ENCODE peak calls at places on chromosomes 4 and X, in seven cellular contexts. F is GM23338, C is tibial nerve, R is neuronal stem cell, D is transverse colon, X is HepG2, Y is upper lobe of left lung. P is an unnamed sample.

GRCh38 chr4:7287918-7288280 is 95.6 kb downstream of the SORCS2 start:
- DNase-seq in R (no peak), C (no peak), D (no peak), Y (no peak), X (no peak), F (no peak), P (no peak)

GRCh38 chr4:186149872-186150271 is 41.5 kb upstream of the CYP4V2 start:
- DNase-seq in R (no peak), D (peak; percentile 45), C (peak; percentile 28), F (peak; percentile 80), X (peak; percentile 39), Y (no peak), P (peak; percentile 88)

GRCh38 chr4:91471280-91471679 is 832.5 kb upstream of the GRID2 start:
- DNase-seq in F (no peak), R (no peak), C (no peak), D (no peak), X (no peak), Y (no peak), P (no peak)

GRCh38 chrX:13131511-13132137 is 87.2 kb upstream of the FAM9C start:
- DNase-seq in F (peak; percentile 7), R (no peak), D (no peak), Y (no peak), C (no peak), X (peak; percentile 4), P (no peak)

GRCh38 chr4:18733956-18734872 is 712.7 kb upstream of the LCORL start:
- DNase-seq in D (no peak), X (no peak), Y (no peak), R (no peak), F (no peak), C (no peak), P (no peak)

GRCh38 chr4:71878388-71878787 is 94.5 kb upstream of the GC start:
- DNase-seq in X (no peak), C (no peak), Y (no peak), D (no peak), F (no peak), R (no peak), P (no peak)

GRCh38 chrX:10233173-10233572 is 76.4 kb downstream of the CLCN4 start:
- DNase-seq in R (no peak), C (no peak), F (no peak), D (no peak), X (no peak), Y (no peak), P (no peak)

GRCh38 chrX:65586491-65586890 is 51.9 kb upstream of the LAS1L start:
- DNase-seq in R (no peak), X (no peak), Y (no peak), C (no peak), D (no peak), F (no peak), P (no peak)

GRCh38 chrX:124033821-124034220 is 72.3 kb downstream of the STAG2 start:
- DNase-seq in R (no peak), C (no peak), Y (no peak), D (no peak), F (no peak), X (no peak), P (no peak)

GRCh38 chr4:147351083-147351787 is 129.7 kb upstream of the EDNRA start:
- DNase-seq in C (no peak), R (no peak), Y (no peak), F (no peak), D (no peak), X (no peak), P (no peak)

GRCh38 chrX:115330498-115331138 is 41.1 kb downstream of the LUZP4 start:
- DNase-seq in X (peak; percentile 36), R (no peak), Y (no peak), F (peak; percentile 70), D (peak; percentile 21), C (no peak), P (no peak)

GRCh38 chr4:88439161-88439760 is 17.7 kb upstream of the HERC5 start:
- DNase-seq in D (no peak), C (no peak), X (no peak), R (no peak), Y (no peak), F (peak; percentile 85), P (no peak)

GRCh38 chrX:136207546-136207945 is 43.7 kb downstream of the MAP7D3 start:
- DNase-seq in R (no peak), Y (no peak), D (no peak), C (no peak), F (no peak), X (no peak), P (no peak)

GRCh38 chrX:136206916-136207315 is 44.3 kb downstream of the MAP7D3 start:
- DNase-seq in X (no peak), C (no peak), R (no peak), D (no peak), F (no peak), Y (no peak), P (no peak)

GRCh38 chrX:136204571-136204970 is 46.6 kb downstream of the MAP7D3 start:
- DNase-seq in F (peak; percentile 37), C (no peak), Y (no peak), D (peak; percentile 62), X (no peak), R (no peak), P (peak; percentile 81)

GRCh38 chrX:136203438-136203837 is 47.8 kb downstream of the MAP7D3 start:
- DNase-seq in F (no peak), X (no peak), R (no peak), C (no peak), Y (no peak), D (no peak), P (no peak)

GRCh38 chrX:136205882-136206281 is 45.3 kb downstream of the MAP7D3 start:
- DNase-seq in C (no peak), R (no peak), Y (no peak), X (no peak), F (peak; percentile 13), D (no peak), P (no peak)
- H3K27ac ChIP-seq in C (peak overlapping the region; percentile 79), R (no peak overlapping the region), Y (peak overlapping the region; percentile 15), X (no peak overlapping the region), F (no peak overlapping the region), D (peak overlapping the region; percentile 82), P (peak overlapping the region; percentile 66)

GRCh38 chr4:169225058-169225751 is 45.6 kb downstream of the SH3RF1 start:
- DNase-seq in D (no peak), C (no peak), R (no peak), X (no peak), Y (no peak), F (no peak), P (no peak)
- H3K4me1 ChIP-seq in D (peaks cover 10% of the 10 kb centered on the region), C (no peaks in the 10 kb centered on the region), R (peaks cover 10% of the 10 kb centered on the region), X (peaks cover 18% of the 10 kb centered on the region), Y (peaks cover 31% of the 10 kb centered on the region), F (peaks cover 11% of the 10 kb centered on the region), P (no peaks in the 10 kb centered on the region)

DNA sequence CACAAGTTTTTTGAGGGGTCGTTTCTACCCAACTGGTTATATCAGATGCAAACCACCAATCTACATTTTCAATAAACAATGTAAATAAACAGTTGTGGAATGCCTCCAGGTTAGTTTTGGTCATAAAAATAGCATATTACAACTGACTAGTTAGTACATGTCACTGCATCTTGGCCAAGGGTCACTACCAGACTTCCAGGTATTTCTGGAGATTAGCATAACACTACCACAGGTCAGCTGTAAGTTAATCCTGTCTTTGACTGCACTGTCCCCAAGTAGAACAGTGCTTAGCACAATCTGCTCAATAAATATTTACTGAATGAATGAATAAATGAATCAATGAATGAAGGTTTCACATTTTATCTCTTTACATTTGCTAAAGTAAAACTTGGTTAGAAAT is 64.4 kb downstream of the TBC1D19 start:
- DNase-seq in D (no peak), R (no peak), F (peak; percentile 44), Y (no peak), X (no peak), C (no peak), P (no peak)
- H3K27ac ChIP-seq in D (no peak overlapping the region), R (no peak overlapping the region), F (peak overlapping the region; percentile 23), Y (no peak overlapping the region), X (no peak overlapping the region), C (no peak overlapping the region), P (no peak overlapping the region)

GRCh38 chrX:2697306-2697705 is 6.2 kb downstream of the CD99 start:
- DNase-seq in R (no peak), D (no peak), F (no peak), X (no peak), C (no peak), Y (no peak), P (no peak)
- H3K4me1 ChIP-seq in R (peaks cover 12% of the 10 kb centered on the region), D (peaks cover 13% of the 10 kb centered on the region), F (peaks cover 13% of the 10 kb centered on the region), X (peaks cover 36% of the 10 kb centered on the region), C (peaks cover 59% of the 10 kb centered on the region), Y (peaks cover 68% of the 10 kb centered on the region), P (peaks cover 87% of the 10 kb centered on the region)

GRCh38 chr4:156963419-156963818 is 8.2 kb downstream of the PDGFC start:
- DNase-seq in X (no peak), D (no peak), Y (no peak), F (no peak), R (no peak), C (no peak), P (no peak)

GRCh38 chr4:156962069-156962377 is 9.6 kb downstream of the PDGFC start:
- DNase-seq in X (no peak), C (no peak), F (no peak), Y (no peak), R (no peak), D (no peak), P (no peak)

GRCh38 chr4:156961241-156962068 is 10.1 kb downstream of the PDGFC start:
- DNase-seq in R (no peak), Y (no peak), F (no peak), D (no peak), X (no peak), C (no peak), P (no peak)

GRCh38 chr4:156959298-156959702 is 12.3 kb downstream of the PDGFC start:
- DNase-seq in Y (no peak), C (no peak), R (no peak), D (no peak), X (no peak), F (no peak), P (no peak)

GRCh38 chr4:156962551-156962974 is 9.0 kb downstream of the PDGFC start:
- DNase-seq in Y (no peak), R (no peak), X (peak; percentile 66), C (no peak), F (no peak), D (no peak), P (no peak)
- H3K27ac ChIP-seq in Y (no peak overlapping the region), R (no peak overlapping the region), X (no peak overlapping the region), C (no peak overlapping the region), F (no peak overlapping the region), D (peak overlapping the region; percentile 64), P (no peak overlapping the region)